ENCODE peak calls at places on chromosomes 11 and 22, in four cellular contexts. E is esophagus squamous epithelium, V is colonic mucosa, G is mucosa of descending colon. P is an unnamed sample.

GRCh38 chr11:20013346-20014066 is 146.8 kb downstream of the DBX1 start:
- DNase-seq in E (no peak), V (no peak), G (peak; percentile 9), P (peak; percentile 35)

GRCh38 chr22:46355369-46355995 is 20.0 kb downstream of the TRMU start:
- DNase-seq in E (no peak), V (peak; percentile 76), G (peak; percentile 81), P (peak; percentile 65)

GRCh38 chr11:123100378-123101085 is 38.6 kb upstream of the HSPA8 start:
- DNase-seq in E (no peak), V (no peak), G (no peak), P (no peak)

GRCh38 chr11:134244593-134244992 is 8.6 kb downstream of the THYN1 start:
- DNase-seq in E (no peak), V (no peak), G (no peak), P (no peak)

GRCh38 chr11:30197869-30198268 is 32.9 kb upstream of the FSHB start:
- DNase-seq in E (no peak), V (no peak), G (no peak), P (no peak)

GRCh38 chr11:134659882-134660281 is 247.8 kb upstream of the B3GAT1 start:
- DNase-seq in E (no peak), V (peak; percentile 9), G (no peak), P (no peak)

GRCh38 chr22:37163618-37164534 is 14.2 kb upstream of the IL2RB start:
- DNase-seq in E (no peak), V (no peak), G (no peak), P (no peak)

GRCh38 chr22:49618689-49618953 is 209.1 kb downstream of the BRD1 start:
- DNase-seq in E (no peak), V (no peak), G (no peak), P (peak; percentile 3)

GRCh38 chr22:35380013-35380412 is 883 bp upstream of the HMOX1 start:
- DNase-seq in E (no peak), V (peak; percentile 61), G (peak; percentile 48), P (no peak)

GRCh38 chr11:78615724-78616123 is 41.1 kb upstream of the NARS2 start:
- DNase-seq in E (no peak), V (no peak), G (no peak), P (no peak)

GRCh38 chr11:21897203-21897602 is 295.7 kb upstream of the ANO5 start:
- DNase-seq in E (no peak), V (no peak), G (no peak), P (no peak)

GRCh38 chr11:72840780-72841179 is 26.6 kb downstream of the ATG16L2 start:
- DNase-seq in E (no peak), V (no peak), G (no peak), P (no peak)

GRCh38 chr11:79336740-79337517 is 103.9 kb downstream of the TENM4 start:
- DNase-seq in E (no peak), V (no peak), G (no peak), P (no peak)

GRCh38 chr11:102530558-102530957 is at the start of gene MMP7:
- DNase-seq in E (no peak), V (no peak), G (no peak), P (no peak)

GRCh38 chr11:117941163-117941707 is 12.0 kb upstream of the TMPRSS13 start:
- DNase-seq in E (no peak), V (no peak), G (no peak), P (no peak)

GRCh38 chr11:109309153-109309552 is 112.8 kb upstream of the C11orf87 start:
- DNase-seq in E (no peak), V (no peak), G (no peak), P (no peak)

GRCh38 chr11:92793189-92793588 is 176.3 kb upstream of the MTNR1B start:
- DNase-seq in E (no peak), V (no peak), G (no peak), P (no peak)

GRCh38 chr11:44659641-44660040 is 67.1 kb upstream of the TSPAN18 start:
- DNase-seq in E (no peak), V (no peak), G (no peak), P (peak; percentile 76)

GRCh38 chr11:127618721-127619120 is 618.2 kb upstream of the KIRREL3 start:
- DNase-seq in E (no peak), V (no peak), G (no peak), P (no peak)

GRCh38 chr22:41963453-41964105 is 5.7 kb upstream of the SEPTIN3 start:
- DNase-seq in E (no peak), V (no peak), G (no peak), P (no peak)

GRCh38 chr11:73972620-73973449 is 9.8 kb downstream of the UCP2 start:
- DNase-seq in E (no peak), V (no peak), G (no peak), P (no peak)

GRCh38 chr11:64207247-64208085 is 945 bp downstream of the FERMT3 start:
- DNase-seq in E (no peak), V (peak; percentile 57), G (peak; percentile 73), P (peak; percentile 69)

GRCh38 chr22:46290843-46291785 is 5.6 kb upstream of the GTSE1 start:
- DNase-seq in E (no peak), V (no peak), G (no peak), P (no peak)

GRCh38 chr11:75502138-75502537 is 23.6 kb downstream of the GDPD5 start:
- DNase-seq in E (no peak), V (no peak), G (no peak), P (no peak)
- TF ChIP-seq CTCF in E (no peak), V (no peak), G (no peak), P (no peak)

DNA sequence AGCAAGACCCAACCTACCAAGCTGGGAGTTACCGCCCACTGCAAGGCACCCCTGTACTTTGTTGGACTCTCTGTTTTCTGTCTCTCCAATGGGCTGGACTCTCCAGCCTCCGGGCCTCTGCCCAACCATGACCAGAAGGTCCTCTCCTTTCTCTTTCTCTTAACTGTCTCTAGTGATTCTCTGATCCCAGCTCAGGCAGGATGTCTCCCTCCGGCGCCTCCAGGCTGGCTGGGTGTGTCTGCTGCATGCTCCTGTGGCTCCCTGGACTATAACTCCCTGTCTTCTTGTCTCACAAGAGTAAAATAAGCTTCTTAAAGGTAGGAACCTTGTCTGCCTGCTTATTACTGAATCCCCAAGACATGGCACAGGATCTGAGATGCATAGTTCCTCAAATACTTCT is 36.3 kb downstream of the TIMP3 start:
- DNase-seq in E (no peak), V (no peak), G (no peak), P (no peak)
- H3K4me1 ChIP-seq in E (peaks cover 6% of the 10 kb centered on the region), V (no peaks in the 10 kb centered on the region), G (no peaks in the 10 kb centered on the region), P (peaks cover 100% of the 10 kb centered on the region)

GRCh38 chr11:68420171-68420570 is 40.4 kb upstream of the PPP6R3 start:
- DNase-seq in E (no peak), V (no peak), G (no peak), P (no peak)

GRCh38 chr11:68423481-68423880 is 37.1 kb upstream of the PPP6R3 start:
- DNase-seq in E (no peak), V (no peak), G (no peak), P (no peak)

GRCh38 chr11:68425866-68426380 is 34.6 kb upstream of the PPP6R3 start:
- DNase-seq in E (no peak), V (no peak), G (no peak), P (no peak)

GRCh38 chr11:68424981-68425865 is 35.3 kb upstream of the PPP6R3 start:
- DNase-seq in E (no peak), V (no peak), G (no peak), P (no peak)

DNA sequence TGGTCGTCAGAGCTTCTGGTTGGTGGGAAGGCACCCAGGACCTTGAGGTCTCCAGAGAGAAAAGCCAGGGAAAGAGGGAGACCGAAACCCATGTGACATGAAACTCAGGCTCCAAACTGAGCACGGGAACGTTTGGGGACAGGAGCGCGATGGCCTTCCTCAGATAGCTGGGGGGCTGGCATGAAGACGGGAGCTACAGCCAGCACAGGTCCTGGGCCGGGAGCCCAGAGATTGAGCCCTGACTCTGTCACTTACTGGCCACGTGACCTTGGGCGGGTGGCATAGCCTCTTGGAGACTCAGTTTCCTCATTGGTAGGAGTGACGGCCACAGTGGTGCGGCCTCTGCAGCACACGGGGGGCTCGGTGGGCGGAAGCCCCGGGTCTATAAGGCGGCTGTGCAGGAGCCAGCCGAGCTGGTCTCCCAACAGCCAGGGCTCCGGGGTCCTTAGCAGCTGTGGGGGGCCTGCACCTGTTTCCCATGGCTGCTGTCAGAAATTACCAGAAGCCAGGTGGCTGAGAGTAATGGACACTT is 36.4 kb upstream of the PPP6R3 start:
- DNase-seq in E (no peak), V (no peak), G (no peak), P (no peak)
- TF ChIP-seq CTCF in E (no peak), V (no peak), G (no peak), P (no peak)

GRCh38 chr11:120537996-120538395 is 26.4 kb downstream of the GRIK4 start:
- DNase-seq in E (no peak), V (no peak), G (no peak), P (no peak)
- H3K4me1 ChIP-seq in E (no peaks in the 10 kb centered on the region), V (no peaks in the 10 kb centered on the region), G (no peaks in the 10 kb centered on the region), P (peaks cover 13% of the 10 kb centered on the region)

GRCh38 chr22:30426395-30427353 is 1.1 kb downstream of the MTFP1 start:
- DNase-seq in E (no peak), V (peak; percentile 95), G (peak; percentile 97), P (peak; percentile 68)

GRCh38 chr22:30425327-30425615 is 297 bp upstream of the MTFP1 start:
- DNase-seq in E (no peak), V (no peak), G (no peak), P (no peak)

GRCh38 chr22:30423959-30424380 is 1.6 kb upstream of the MTFP1 start:
- DNase-seq in E (peak; percentile 94), V (peak; percentile 99), G (peak; percentile 99), P (peak; percentile 99)

GRCh38 chr22:30424471-30425326 is 869 bp upstream of the MTFP1 start:
- DNase-seq in E (no peak), V (peak; percentile 45), G (peak; percentile 14), P (no peak)

GRCh38 chr22:30425616-30426394 is at the start of gene MTFP1:
- DNase-seq in E (no peak), V (peak; percentile 74), G (peak; percentile 67), P (peak; percentile 53)
- TF ChIP-seq CTCF in E (no peak), V (no peak), G (no peak), P (no peak)